ENCODE peak calls at places on chromosomes 11 and 22, in six cellular contexts. T is Peyer's patch, A is uterus, X is cardiac muscle cell, F is lower lobe of right lung, L is breast epithelium. P is an unnamed sample. For H3K36me3, the result is how much of the 10 kb centered on the place peaks cover.

GRCh38 chr11:68843052-68843561 is 1.4 kb upstream of the CPT1A start:
- DNase-seq in T (peak), A (peak), X (no peak), F (no peak), L (no peak), P (peak)

GRCh38 chr11:78767409-78767932 is 192.8 kb upstream of the NARS2 start:
- DNase-seq in T (no peak), A (no peak), X (no peak), F (no peak), L (no peak), P (no peak)

GRCh38 chr11:11243258-11243789 is 109.7 kb downstream of the CSNK2A3 start:
- DNase-seq in T (no peak), A (peak), X (no peak), F (no peak), L (peak), P (no peak)

GRCh38 chr11:130571519-130571918 is 123.1 kb downstream of the ADAMTS15 start:
- DNase-seq in T (no peak), A (no peak), X (no peak), F (no peak), L (no peak), P (no peak)

GRCh38 chr22:38203090-38203810 is 1.5 kb downstream of the MAFF start:
- DNase-seq in T (peak), A (peak), X (peak), F (peak), L (peak), P (peak)

GRCh38 chr11:78698612-78699011 is 123.9 kb upstream of the NARS2 start:
- DNase-seq in T (no peak), A (no peak), X (no peak), F (no peak), L (no peak), P (no peak)

GRCh38 chr22:19942071-19942885 is 660 bp upstream of the TXNRD2 start:
- DNase-seq in T (no peak), A (no peak), X (no peak), F (peak), L (no peak), P (no peak)

GRCh38 chr11:132430352-132431091 is 1060.1 kb downstream of the NTM start:
- DNase-seq in T (no peak), A (no peak), X (no peak), F (no peak), L (no peak), P (no peak)

GRCh38 chr11:128889657-128890213 is 1.4 kb upstream of the KCNJ5 start:
- DNase-seq in T (no peak), A (no peak), X (no peak), F (no peak), L (no peak), P (no peak)

DNA sequence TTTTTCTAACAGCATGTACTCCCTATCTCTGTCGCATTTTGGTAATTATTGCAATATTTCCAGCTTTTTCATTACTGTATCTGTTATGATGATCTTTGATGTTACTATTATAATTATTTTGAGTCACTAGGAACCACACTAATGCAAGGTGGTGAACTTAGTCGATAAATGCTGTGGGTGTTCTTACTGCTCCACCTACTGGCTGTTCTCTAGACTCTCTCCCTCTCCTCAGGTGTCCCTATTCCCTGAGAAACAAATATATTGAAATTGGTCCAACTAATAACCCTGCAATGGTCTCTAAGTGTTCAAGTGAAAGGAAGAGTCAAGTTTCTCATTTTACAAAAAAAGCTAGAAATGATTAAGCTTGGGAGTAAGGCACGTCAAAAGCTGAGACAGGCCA is 10.5 kb downstream of the ARL14EP start:
- DNase-seq in T (no peak), A (no peak), X (peak), F (no peak), L (no peak), P (no peak)
- TF ChIP-seq CTCF in T (peak), A (no peak), X (peak), F (peak), L (peak), P (peak)

GRCh38 chr11:19026862-19027261 is 33.7 kb downstream of the MRGPRX2 start:
- DNase-seq in T (no peak), A (no peak), X (no peak), F (no peak), L (no peak), P (no peak)

GRCh38 chr11:19027829-19028595 is 32.5 kb downstream of the MRGPRX2 start:
- DNase-seq in T (no peak), A (no peak), X (no peak), F (no peak), L (peak), P (no peak)

DNA sequence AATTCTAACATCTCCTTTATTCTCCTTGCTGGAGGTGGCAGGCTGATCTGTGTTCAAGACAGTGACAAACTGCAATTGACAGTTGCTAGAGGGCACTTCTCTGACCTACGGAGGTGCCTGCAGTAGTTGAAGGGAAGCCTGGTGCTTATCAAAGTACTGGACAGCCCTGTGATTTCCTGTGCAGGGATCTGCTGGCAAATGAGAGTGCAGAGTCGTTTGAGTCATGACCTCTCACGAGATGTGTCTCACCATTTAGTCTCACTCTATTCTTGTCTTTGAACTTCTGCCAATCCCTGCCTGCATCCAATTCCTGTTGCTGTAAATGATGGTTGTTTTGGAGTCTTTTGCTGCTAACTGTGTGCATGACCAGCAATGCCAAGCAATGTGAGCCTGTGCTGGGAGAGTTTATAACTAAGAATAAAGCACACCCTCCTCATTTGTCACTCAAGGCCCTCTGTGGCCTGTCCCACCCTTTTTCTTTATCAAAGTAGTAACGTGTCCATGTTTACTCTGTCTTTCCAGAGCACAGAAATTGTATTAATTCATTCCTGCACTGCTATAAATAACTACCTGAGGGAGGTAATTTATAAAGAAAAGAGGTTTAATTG is 34.6 kb downstream of the MRGPRX2 start:
- DNase-seq in T (no peak), A (peak), X (peak), F (no peak), L (no peak), P (no peak)
- H3K4me3 ChIP-seq in T (no peak), A (no peak), X (no peak), F (no peak), L (no peak), P (no peak)

DNA sequence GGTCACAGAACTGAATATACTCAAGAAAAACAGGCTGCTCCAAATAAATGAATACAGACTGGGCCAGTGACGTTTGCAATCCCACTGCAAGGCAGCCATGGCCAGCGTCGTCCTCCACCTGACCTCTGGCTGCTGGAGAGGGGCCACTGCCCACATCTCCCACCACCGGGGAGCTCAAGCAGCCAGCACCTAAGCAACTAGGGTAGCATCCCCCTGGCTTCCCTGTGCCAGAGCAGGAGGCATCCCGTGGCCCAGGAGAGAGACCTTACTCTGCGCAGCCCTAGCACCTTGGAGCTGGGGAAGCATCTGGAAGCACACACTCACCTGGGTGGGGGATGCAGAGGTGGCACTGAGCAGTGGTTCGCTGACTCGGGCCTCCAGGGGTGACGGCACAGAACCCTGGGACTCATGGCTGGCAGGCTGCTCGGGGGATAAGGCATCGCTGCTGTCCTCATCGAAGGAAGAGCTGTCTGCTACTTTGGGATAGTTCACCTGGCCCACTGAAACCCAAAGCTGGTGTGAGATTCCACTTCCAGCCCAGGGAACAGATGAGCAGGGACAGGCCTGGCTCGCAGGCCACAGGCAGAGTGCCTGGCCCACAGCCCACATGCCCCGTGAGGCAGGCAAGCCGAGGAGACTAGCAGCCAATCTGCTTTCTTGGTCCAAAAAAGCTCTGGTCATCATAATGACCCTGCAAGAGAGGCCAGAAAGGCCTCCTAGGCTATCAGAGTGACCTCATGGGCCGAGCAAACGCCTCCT is 53.7 kb downstream of the SGSM3 start:
- DNase-seq in T (no peak), A (no peak), X (no peak), F (peak), L (no peak), P (no peak)
- H3K36me3 ChIP-seq in T (half or more), A (under half), X (under half), F (half or more), L (under half), P (half or more)

GRCh38 chr22:30732426-30732825 is 37.8 kb downstream of the OSBP2 start:
- DNase-seq in T (no peak), A (no peak), X (no peak), F (no peak), L (no peak), P (no peak)
- TF ChIP-seq CTCF in T (no peak), A (no peak), X (no peak), F (no peak), L (no peak), P (no peak)

DNA sequence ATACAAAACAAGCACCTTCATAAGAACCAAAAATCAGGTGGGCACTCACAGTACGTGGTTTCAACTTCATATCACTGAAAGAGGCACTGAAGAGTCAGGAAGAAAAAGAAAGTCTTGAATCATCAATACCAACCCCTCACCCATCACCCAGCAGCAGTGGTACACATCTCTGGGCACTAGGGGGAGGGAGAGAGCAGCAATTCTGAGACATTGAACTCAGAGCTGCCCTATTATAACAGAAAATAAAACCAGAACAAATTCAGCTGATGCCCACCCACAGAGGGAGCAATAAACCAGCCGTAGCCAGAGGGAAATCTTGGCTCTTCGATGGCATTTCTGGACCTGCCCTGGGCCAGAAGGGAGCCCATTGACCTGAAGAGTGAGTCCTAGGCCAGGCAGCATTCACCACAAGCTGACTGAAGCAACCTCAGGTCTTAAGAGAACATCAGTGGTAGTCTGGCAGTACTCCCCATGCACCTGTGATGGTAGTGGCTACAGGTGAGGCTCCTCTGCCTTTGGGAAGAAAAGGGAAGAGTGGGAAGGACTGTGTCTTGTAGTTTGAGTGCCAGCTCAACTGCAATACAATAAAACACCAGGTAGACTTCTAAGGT is 42.2 kb upstream of the FAM181B start:
- DNase-seq in T (no peak), A (no peak), X (peak), F (no peak), L (no peak), P (no peak)
- H3K4me3 ChIP-seq in T (no peak), A (no peak), X (no peak), F (no peak), L (no peak), P (no peak)

DNA sequence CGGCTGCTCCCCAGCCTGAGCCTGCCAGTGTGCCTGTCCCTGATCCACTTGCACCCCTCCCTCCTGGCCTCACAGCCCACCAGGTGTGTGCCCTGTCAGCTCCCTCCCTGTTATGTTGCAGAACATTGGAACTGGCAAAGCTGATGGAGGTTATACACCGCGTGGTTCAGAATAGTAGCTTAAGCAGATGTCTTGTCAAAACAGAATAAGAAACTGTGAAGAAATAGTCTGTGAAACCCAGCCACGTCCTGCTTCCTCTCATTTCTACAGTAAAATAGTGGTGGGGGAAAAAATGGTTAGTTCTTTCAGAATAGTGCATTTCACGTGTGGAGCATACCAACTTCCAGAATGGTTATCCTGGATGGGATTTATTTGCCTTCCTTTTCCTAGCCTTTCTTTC is 161.2 kb upstream of the NAV2 start:
- DNase-seq in T (no peak), A (no peak), X (no peak), F (no peak), L (no peak), P (peak)
- H3K36me3 ChIP-seq in T (under half), A (under half), X (under half), F (under half), L (under half), P (under half)

DNA sequence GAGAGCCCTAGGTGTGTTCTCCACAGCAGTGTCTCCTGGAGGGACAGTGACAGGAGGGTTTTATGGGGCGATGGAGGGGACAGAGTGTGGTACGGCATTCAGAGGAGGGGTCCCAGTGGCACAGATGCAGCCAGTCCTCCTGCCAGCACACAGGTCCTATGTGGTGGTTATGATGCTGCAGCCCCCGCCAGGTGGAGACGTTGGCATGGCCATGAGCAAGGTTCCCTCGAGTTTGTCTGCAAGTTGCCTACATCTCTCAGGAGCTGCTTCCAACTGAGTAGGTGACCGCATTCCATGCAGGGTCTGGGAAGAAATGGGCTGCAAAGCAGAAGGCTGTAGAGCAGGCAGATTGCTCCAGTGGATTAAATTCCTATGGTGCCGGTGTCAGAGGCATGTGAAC is 646.0 kb downstream of the TBC1D22A start:
- DNase-seq in T (no peak), A (no peak), X (no peak), F (no peak), L (no peak), P (no peak)
- TF ChIP-seq CTCF in T (no peak), A (no peak), X (no peak), F (no peak), L (no peak), P (no peak)

P was measured in GM06990.